ENCODE peak calls at places on chromosomes 2 and 18, in four cellular contexts. A, K, E and B are unnamed samples.

GRCh38 chr2:113685471-113685870 is 58.4 kb downstream of the RABL2A start:
- DNase-seq in A (no peak), K (no peak), E (no peak), B (no peak)

GRCh38 chr2:161824226-161824625 is 200.0 kb downstream of the SLC4A10 start:
- DNase-seq in A (no peak), K (no peak), E (no peak), B (no peak)

GRCh38 chr2:172178035-172178434 is 75.3 kb upstream of the DLX2 start:
- DNase-seq in A (no peak), K (no peak), E (no peak), B (no peak)

GRCh38 chr2:40721595-40721994 is 269.7 kb upstream of the SLC8A1 start:
- DNase-seq in A (no peak), K (no peak), E (no peak), B (no peak)

GRCh38 chr2:148994341-148994740 is 44.2 kb upstream of the LYPD6B start:
- DNase-seq in A (no peak), K (no peak), E (no peak), B (no peak)

GRCh38 chr18:23853448-23854210 is 160.9 kb upstream of the TTC39C start:
- DNase-seq in A (no peak), K (no peak), E (no peak), B (no peak)

GRCh38 chr2:42138163-42139016 is 30.8 kb upstream of the EML4 start:
- DNase-seq in A (no peak), K (no peak), E (no peak), B (no peak)

GRCh38 chr2:99864561-99865216 is 277.7 kb downstream of the AFF3 start:
- DNase-seq in A (no peak), K (no peak), E (no peak), B (no peak)

GRCh38 chr2:223860809-223861738 is 23.7 kb upstream of the AP1S3 start:
- DNase-seq in A (peak; percentile 88), K (peak; percentile 97), E (no peak), B (peak; percentile 82)

GRCh38 chr18:31105733-31106132 is 3.5 kb upstream of the DSC2 start:
- DNase-seq in A (no peak), K (no peak), E (no peak), B (no peak)

GRCh38 chr2:30971291-30972025 is 164.2 kb upstream of the CAPN13 start:
- DNase-seq in A (no peak), K (no peak), E (no peak), B (no peak)

GRCh38 chr18:9876867-9877654 is 8.7 kb upstream of the TXNDC2 start:
- DNase-seq in A (no peak), K (peak; percentile 30), E (peak; percentile 84), B (peak; percentile 40)

GRCh38 chr2:161414385-161415040 is 1.6 kb upstream of the TBR1 start:
- DNase-seq in A (no peak), K (peak; percentile 23), E (peak; percentile 32), B (no peak)

GRCh38 chr2:187774551-187775071 is 220.4 kb upstream of the TFPI start:
- DNase-seq in A (no peak), K (no peak), E (no peak), B (no peak)

GRCh38 chr2:122539311-122539710 is 783.9 kb downstream of the TSN start:
- DNase-seq in A (no peak), K (no peak), E (no peak), B (no peak)

GRCh38 chr18:21112140-21112473 is 494 bp upstream of the ROCK1 start:
- DNase-seq in A (no peak), K (no peak), E (no peak), B (no peak)

GRCh38 chr2:173898996-173899395 is 66.2 kb downstream of the SP3 start:
- DNase-seq in A (no peak), K (no peak), E (no peak), B (no peak)

GRCh38 chr2:156321243-156321904 is 11.1 kb downstream of the NR4A2 start:
- DNase-seq in A (no peak), K (no peak), E (no peak), B (no peak)

GRCh38 chr2:206531996-206532543 is 88.7 kb downstream of the ADAM23 start:
- DNase-seq in A (no peak), K (no peak), E (no peak), B (no peak)

DNA sequence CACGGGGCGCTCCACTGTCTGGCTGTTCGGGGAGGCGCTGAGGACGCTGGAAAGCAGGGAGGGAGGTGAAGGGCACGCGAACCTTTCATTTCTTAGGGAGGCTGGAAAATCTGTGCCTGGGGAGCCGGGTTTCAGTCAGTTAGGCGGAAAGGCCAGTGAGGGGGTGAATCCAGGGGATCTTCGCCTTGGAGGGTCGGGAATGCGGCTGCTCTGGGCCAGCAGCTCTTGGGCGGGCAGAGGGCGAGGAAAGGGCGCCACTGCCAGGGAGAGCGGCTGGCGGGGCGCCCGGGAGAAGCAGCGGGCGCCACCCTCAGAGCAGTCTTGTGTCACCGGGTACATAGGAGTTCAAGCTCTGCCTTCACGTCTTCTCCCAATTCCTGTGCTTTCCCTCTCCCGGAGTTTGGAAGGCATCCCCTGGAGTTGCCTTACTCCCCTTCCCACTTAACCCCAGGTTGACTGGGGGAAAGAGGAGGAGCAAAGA is 1.4 kb downstream of the CCDC85A start:
- DNase-seq in A (no peak), K (no peak), E (no peak), B (no peak)
- TF ChIP-seq TCF7L2 in A (no peak), K (no peak), E (no peak), B (no peak)

DNA sequence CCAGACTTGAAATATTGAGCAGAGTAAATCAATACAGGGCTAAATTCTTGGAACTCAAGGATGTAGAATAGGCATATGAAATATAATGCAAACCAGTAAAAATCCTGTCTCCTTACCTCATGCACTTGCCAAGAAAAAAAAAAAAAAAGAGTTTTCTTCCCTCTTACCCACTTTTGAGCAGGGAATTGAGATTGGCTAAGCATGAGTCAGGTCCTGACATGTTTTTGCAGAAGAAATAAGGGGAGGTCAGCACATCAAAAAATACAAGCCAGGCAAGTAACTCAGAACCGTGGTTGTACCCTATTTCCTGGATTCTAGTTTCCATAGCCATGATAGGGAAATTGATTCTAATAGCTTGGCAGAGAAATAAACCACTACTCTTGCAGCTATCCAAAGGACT is 1526.7 kb downstream of the LRP1B start:
- DNase-seq in A (no peak), K (no peak), E (no peak), B (no peak)
- TF ChIP-seq TCF7L2 in A (no peak), K (no peak), E (no peak), B (no peak)

DNA sequence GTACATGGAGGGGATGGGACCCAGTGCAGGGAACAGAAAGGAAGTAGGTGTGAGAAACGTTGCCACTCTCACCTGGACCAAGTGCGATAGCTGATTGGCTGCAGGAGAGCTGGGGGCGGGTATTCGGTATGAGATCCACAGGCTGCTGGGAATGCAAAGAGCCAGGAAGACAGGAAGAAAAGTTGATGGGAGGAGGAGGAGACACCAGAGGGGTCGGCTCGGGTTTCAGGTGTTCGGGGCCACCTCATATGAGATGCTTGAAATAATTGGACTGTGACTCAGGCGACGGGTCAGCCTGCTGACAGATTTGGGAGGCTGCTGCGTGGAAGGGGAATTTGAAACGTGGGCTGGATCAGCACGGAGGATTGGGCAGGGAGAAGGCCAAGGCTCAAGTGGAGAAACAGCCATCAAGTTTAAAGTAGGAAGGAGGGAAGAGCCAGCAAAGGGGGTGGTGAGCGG is 65.1 kb downstream of the MRPS9 start:
- DNase-seq in A (no peak), K (peak; percentile 15), E (no peak), B (peak; percentile 64)
- TF ChIP-seq TCF7L2 in A (no peak), K (no peak), E (no peak), B (no peak)

GRCh38 chr2:130302164-130302886 is 40.4 kb upstream of the IMP4 start:
- DNase-seq in A (no peak), K (no peak), E (no peak), B (no peak)
- TF ChIP-seq TCF7L2 in A (no peak), K (no peak), E (no peak), B (no peak)

GRCh38 chr2:236969075-236969474 is 116.6 kb upstream of the COPS8 start:
- DNase-seq in A (no peak), K (no peak), E (no peak), B (no peak)
- TF ChIP-seq TCF7L2 in A (no peak), K (no peak), E (no peak), B (no peak)

GRCh38 chr18:61896767-61897166 is 4.0 kb upstream of the RNF152 start:
- DNase-seq in A (no peak), K (no peak), E (no peak), B (no peak)

GRCh38 chr18:61900504-61901281 is 7.9 kb upstream of the RNF152 start:
- DNase-seq in A (no peak), K (no peak), E (no peak), B (no peak)

GRCh38 chr18:61901334-61901986 is 8.7 kb upstream of the RNF152 start:
- DNase-seq in A (peak; percentile 46), K (peak; percentile 35), E (peak; percentile 55), B (peak; percentile 53)

GRCh38 chr18:61896118-61896517 is 3.3 kb upstream of the RNF152 start:
- DNase-seq in A (no peak), K (no peak), E (no peak), B (no peak)

GRCh38 chr18:61898576-61899205 is 5.9 kb upstream of the RNF152 start:
- DNase-seq in A (no peak), K (peak; percentile 8), E (no peak), B (no peak)
- TF ChIP-seq TCF7L2 in A (no peak), K (no peak), E (no peak), B (no peak)

GRCh38 chr2:46825958-46826897 is 89.4 kb downstream of the MCFD2 start:
- DNase-seq in A (no peak), K (no peak), E (no peak), B (no peak)

GRCh38 chr2:46827274-46827930 is 88.2 kb downstream of the MCFD2 start:
- DNase-seq in A (no peak), K (no peak), E (no peak), B (no peak)

GRCh38 chr2:46825231-46825957 is 90.2 kb downstream of the MCFD2 start:
- DNase-seq in A (no peak), K (no peak), E (no peak), B (no peak)

GRCh38 chr2:46828039-46828438 is 87.6 kb downstream of the MCFD2 start:
- DNase-seq in A (no peak), K (no peak), E (no peak), B (no peak)

GRCh38 chr2:46826898-46827245 is 88.7 kb downstream of the MCFD2 start:
- DNase-seq in A (no peak), K (no peak), E (no peak), B (no peak)
- TF ChIP-seq TCF7L2 in A (no peak), K (no peak), E (no peak), B (no peak)

GRCh38 chr2:63056309-63057065 is 5.9 kb downstream of the OTX1 start:
- DNase-seq in A (no peak), K (no peak), E (no peak), B (no peak)
- TF ChIP-seq TCF7L2 in A (no peak), K (no peak), E (no peak), B (no peak)

DNA sequence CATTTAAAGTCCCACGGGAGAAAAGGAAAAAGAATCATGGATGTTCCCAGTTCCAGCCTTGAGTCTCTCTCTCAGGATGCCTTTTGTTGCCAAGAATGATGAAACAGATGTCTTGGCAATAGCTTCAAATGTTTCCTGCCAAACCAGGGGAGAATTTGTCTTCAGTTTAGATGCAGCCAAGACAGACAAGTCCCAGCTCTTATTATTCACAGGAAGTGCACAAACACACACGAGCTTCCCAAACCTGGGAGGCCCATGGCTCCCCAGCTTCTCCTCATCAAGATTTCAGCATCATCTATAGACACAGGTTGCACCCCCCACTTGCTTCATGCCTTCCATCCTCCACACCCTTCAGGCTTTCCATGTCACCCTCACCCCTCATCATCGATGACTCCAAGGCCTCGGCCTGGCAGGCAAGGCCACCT is 45.9 kb downstream of the HS1BP3 start:
- DNase-seq in A (no peak), K (no peak), E (no peak), B (no peak)
- TF ChIP-seq TCF7L2 in A (no peak), K (no peak), E (no peak), B (no peak)